ENCODE peak calls at places on chromosomes 2 and 18, in six cellular contexts. Y, M, X, A, T and F are unnamed samples.

GRCh38 chr2:232336956-232337700 is 41.4 kb upstream of the ALPP start:
- DNase-seq in M (peak; percentile 25), X (no peak), T (no peak), A (no peak), Y (peak; percentile 16), F (no peak)

GRCh38 chr2:150924862-150925261 is 336.8 kb downstream of the RBM43 start:
- DNase-seq in X (peak; percentile 7), T (no peak), Y (no peak), A (no peak), M (no peak), F (no peak)

GRCh38 chr2:177767768-177768167 is 304.8 kb downstream of the PDE11A start:
- DNase-seq in A (no peak), T (no peak), M (no peak), Y (no peak), X (no peak), F (no peak)

GRCh38 chr2:1628893-1629292 is 115.4 kb downstream of the PXDN start:
- DNase-seq in X (peak; percentile 60), T (peak; percentile 74), Y (peak; percentile 46), M (no peak), A (no peak), F (peak; percentile 90)

GRCh38 chr2:105796791-105797190 is 52.1 kb downstream of the NCK2 start:
- DNase-seq in X (peak; percentile 51), M (no peak), T (no peak), A (no peak), Y (no peak), F (no peak)

GRCh38 chr18:7173216-7173615 is 55.6 kb upstream of the LAMA1 start:
- DNase-seq in T (no peak), M (no peak), A (no peak), X (no peak), Y (no peak), F (no peak)

GRCh38 chr2:203533696-203534471 is 1.2 kb downstream of the RAPH1 start:
- DNase-seq in A (no peak), Y (no peak), T (peak; percentile 77), M (no peak), X (peak; percentile 71), F (peak; percentile 76)

GRCh38 chr18:44909191-44909719 is 228.6 kb downstream of the SETBP1 start:
- DNase-seq in M (no peak), X (no peak), T (no peak), A (no peak), Y (no peak), F (peak; percentile 54)

GRCh38 chr2:175605989-175606841 is 395.9 kb downstream of the LNPK start:
- DNase-seq in Y (no peak), M (no peak), T (no peak), A (no peak), X (peak; percentile 61), F (no peak)

GRCh38 chr2:96526101-96526591 is 10.4 kb upstream of the ARID5A start:
- DNase-seq in T (no peak), Y (no peak), A (no peak), M (peak; percentile 39), X (no peak), F (no peak)

GRCh38 chr18:52615321-52615720 is 275.3 kb downstream of the DCC start:
- DNase-seq in A (no peak), M (no peak), T (no peak), X (no peak), Y (no peak), F (no peak)

GRCh38 chr2:39735648-39736047 is 43.4 kb downstream of the THUMPD2 start:
- DNase-seq in Y (no peak), A (no peak), M (no peak), X (peak; percentile 36), T (no peak), F (no peak)

GRCh38 chr2:178295115-178295514 is 100.8 kb downstream of the OSBPL6 start:
- DNase-seq in Y (no peak), X (no peak), T (no peak), M (no peak), A (no peak), F (no peak)

GRCh38 chr18:45783097-45784075 is 42.1 kb upstream of the SIGLEC15 start:
- DNase-seq in Y (no peak), M (no peak), A (no peak), T (peak; percentile 51), X (peak; percentile 65), F (peak; percentile 58)

GRCh38 chr2:204260162-204260877 is 285.0 kb upstream of the PARD3B start:
- DNase-seq in T (peak; percentile 79), Y (no peak), A (peak; percentile 50), X (peak; percentile 84), M (peak; percentile 86), F (peak; percentile 87)

GRCh38 chr2:226048625-226049024 is 649.1 kb downstream of the NYAP2 start:
- DNase-seq in X (peak; percentile 27), Y (no peak), A (no peak), M (no peak), T (peak; percentile 75), F (peak; percentile 96)

GRCh38 chr2:197777823-197778407 is 7.2 kb downstream of the BOLL start:
- DNase-seq in Y (no peak), A (no peak), X (peak; percentile 40), M (no peak), T (peak; percentile 63), F (peak; percentile 67)

GRCh38 chr18:36127866-36128845 is 984 bp downstream of the SLC39A6 start:
- DNase-seq in X (peak; percentile 65), Y (no peak), M (peak; percentile 43), A (no peak), T (peak; percentile 46), F (peak; percentile 45)

GRCh38 chr2:231228974-231229373 is 30.5 kb downstream of the ARMC9 start:
- DNase-seq in M (no peak), X (no peak), T (no peak), Y (no peak), A (no peak), F (no peak)

GRCh38 chr18:3367491-3368091 is 82.4 kb upstream of the TGIF1 start:
- DNase-seq in Y (no peak), A (no peak), X (peak; percentile 46), M (no peak), T (peak; percentile 90), F (peak; percentile 90)

GRCh38 chr2:157302492-157303099 is 23.0 kb downstream of the ERMN start:
- DNase-seq in Y (no peak), M (no peak), A (no peak), T (peak; percentile 45), X (peak; percentile 81), F (peak; percentile 66)

GRCh38 chr2:150376627-150377335 is 110.7 kb downstream of the RND3 start:
- DNase-seq in T (peak; percentile 69), X (no peak), M (no peak), A (no peak), Y (no peak), F (peak; percentile 92)

GRCh38 chr18:55743701-55744100 is 155.7 kb upstream of the TCF4 start:
- DNase-seq in T (no peak), M (no peak), X (no peak), A (no peak), Y (no peak), F (no peak)

GRCh38 chr18:49016648-49017539 is 66.1 kb upstream of the SMAD7 start:
- DNase-seq in A (no peak), Y (peak; percentile 62), X (peak; percentile 84), T (peak; percentile 77), M (no peak), F (peak; percentile 88)

GRCh38 chr2:7209776-7210555 is 292.8 kb downstream of the RNF144A start:
- DNase-seq in M (no peak), Y (no peak), X (peak; percentile 52), A (no peak), T (no peak), F (peak; percentile 49)

GRCh38 chr18:45993441-45993840 is 26.3 kb upstream of the EPG5 start:
- DNase-seq in T (peak; percentile 50), M (no peak), Y (no peak), A (no peak), X (peak; percentile 85), F (peak; percentile 75)

GRCh38 chr18:39799010-39799409 is 2156.0 kb upstream of the PIK3C3 start:
- DNase-seq in X (peak; percentile 53), M (no peak), T (no peak), A (no peak), Y (no peak), F (peak; percentile 48)

GRCh38 chr2:235721586-235721985 is 227.7 kb downstream of the AGAP1 start:
- DNase-seq in Y (no peak), A (no peak), X (no peak), M (no peak), T (no peak), F (no peak)

GRCh38 chr2:122083256-122084048 is 328.0 kb downstream of the TSN start:
- DNase-seq in M (no peak), Y (no peak), T (no peak), A (no peak), X (no peak), F (no peak)

DNA sequence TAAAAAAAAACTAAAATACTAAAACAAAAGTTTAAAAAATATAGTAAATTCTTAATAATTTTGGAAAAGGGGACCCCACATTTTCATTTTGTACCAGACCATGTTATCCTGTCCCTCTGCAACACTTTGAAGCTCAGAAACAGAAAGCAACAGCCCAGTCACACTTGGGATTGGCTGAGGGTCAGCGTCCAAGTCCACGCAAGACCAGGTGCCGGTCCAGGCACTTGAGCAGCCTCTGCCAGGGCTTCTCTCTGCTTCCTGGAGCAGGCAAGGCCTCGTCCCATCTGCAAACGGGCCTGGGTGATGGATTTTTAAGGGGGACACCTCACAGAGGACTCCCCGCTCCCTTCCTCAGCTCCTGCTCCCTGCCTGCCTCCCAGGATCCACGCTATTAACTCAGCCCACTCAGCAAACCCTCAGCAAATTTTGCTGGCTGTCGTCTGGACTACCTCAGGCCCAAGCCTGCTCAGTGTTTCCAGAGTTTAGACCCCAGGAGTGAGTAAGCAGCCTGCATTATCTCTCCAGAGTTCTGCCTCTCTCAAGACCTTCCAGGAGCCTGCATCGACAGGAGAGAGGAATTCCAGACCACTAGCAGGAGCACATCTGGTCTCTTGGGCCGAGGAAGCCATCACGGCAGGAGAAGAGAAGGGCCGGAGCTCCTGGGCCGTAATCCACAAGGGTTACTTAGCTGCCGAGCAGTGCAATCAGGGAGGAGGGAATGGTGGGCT is 88.7 kb upstream of the STPG4 start:
- DNase-seq in Y (no peak), M (no peak), T (peak; percentile 62), A (no peak), X (no peak), F (no peak)
- H3K4me3 ChIP-seq in Y (no peak overlapping the region), M (no peak overlapping the region), T (no peak overlapping the region), A (no peak overlapping the region), X (no peak overlapping the region), F (no peak overlapping the region)

GRCh38 chr18:76801567-76802505 is 20.5 kb upstream of the ZNF236 start:
- DNase-seq in Y (peak; percentile 55), T (peak; percentile 49), X (peak; percentile 62), A (peak; percentile 67), M (peak; percentile 86), F (peak; percentile 56)
- H3K4me3 ChIP-seq in Y (peak overlapping the region; percentile 23), T (peak overlapping the region; percentile 49), X (peak overlapping the region; percentile 59), A (peak overlapping the region; percentile 36), M (no peak overlapping the region), F (peak overlapping the region; percentile 49)

DNA sequence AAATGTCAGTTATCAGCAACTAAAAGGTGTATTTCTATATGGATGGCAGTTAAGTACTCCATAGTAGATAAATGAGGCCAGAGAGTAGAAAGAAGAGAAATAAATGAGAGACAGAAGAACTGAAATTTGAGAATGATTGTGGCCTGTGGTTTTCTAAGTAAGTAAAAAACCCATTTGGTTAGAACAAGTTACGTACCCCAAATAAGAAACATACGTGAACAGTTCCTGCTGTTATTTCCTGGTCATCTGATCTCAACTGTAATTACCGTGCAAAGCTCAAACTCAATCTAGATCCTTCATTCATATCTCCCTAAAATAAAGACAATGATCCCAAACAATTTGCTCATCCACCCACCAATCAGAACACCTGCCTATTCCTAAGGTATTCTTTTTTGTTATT is 181.3 kb downstream of the PID1 start:
- DNase-seq in M (no peak), T (no peak), A (no peak), X (no peak), Y (no peak), F (peak; percentile 32)
- H3K4me3 ChIP-seq in M (no peak overlapping the region), T (no peak overlapping the region), A (no peak overlapping the region), X (no peak overlapping the region), Y (no peak overlapping the region), F (no peak overlapping the region)

GRCh38 chr2:218961229-218961628 is 1.8 kb downstream of the CDK5R2 start:
- DNase-seq in A (no peak), T (no peak), Y (no peak), M (no peak), X (no peak), F (no peak)
- H3K4me3 ChIP-seq in A (no peak overlapping the region), T (no peak overlapping the region), Y (no peak overlapping the region), M (no peak overlapping the region), X (no peak overlapping the region), F (no peak overlapping the region)